ENCODE peak calls at places on chromosomes 6 and 20, in seven cellular contexts. W, C, F, P, R, I and N are unnamed samples.

GRCh38 chr6:127459231-127459641 is at the start of gene KIAA0408:
- DNase-seq in R (no peak), C (peak; percentile 33), F (no peak), W (no peak), I (no peak), P (peak; percentile 45), N (no peak)

GRCh38 chr6:41768545-41769308 is 11.0 kb downstream of the FRS3 start:
- DNase-seq in P (no peak), I (no peak), W (no peak), R (no peak), C (no peak), F (no peak), N (no peak)

GRCh38 chr20:40286991-40287531 is 402.0 kb downstream of the MAFB start:
- DNase-seq in F (no peak), P (peak; percentile 32), I (no peak), W (no peak), R (peak; percentile 90), C (no peak), N (peak; percentile 90)

GRCh38 chr6:141103246-141103645 is 1029.5 kb upstream of the GJE1 start:
- DNase-seq in R (peak; percentile 78), C (peak; percentile 41), W (no peak), P (no peak), I (no peak), F (no peak), N (peak; percentile 65)

GRCh38 chr6:53794073-53794719 is 609 bp upstream of the LRRC1 start:
- DNase-seq in C (no peak), I (no peak), R (no peak), P (peak; percentile 50), W (no peak), F (no peak), N (peak; percentile 83)

GRCh38 chr20:51760905-51761544 is 7.2 kb downstream of the ATP9A start:
- DNase-seq in F (no peak), R (no peak), W (no peak), I (no peak), P (no peak), C (no peak), N (peak; percentile 31)

GRCh38 chr6:3075522-3076113 is 7.3 kb downstream of the RIPK1 start:
- DNase-seq in P (no peak), W (no peak), R (no peak), F (no peak), C (no peak), I (no peak), N (no peak)

GRCh38 chr20:58623579-58624473 is 27.3 kb upstream of the STX16 start:
- DNase-seq in F (peak; percentile 84), P (no peak), I (no peak), W (no peak), C (no peak), R (peak; percentile 73), N (peak; percentile 86)

GRCh38 chr6:142275146-142276006 is 26.4 kb upstream of the ADGRG6 start:
- DNase-seq in F (no peak), P (no peak), C (no peak), W (no peak), R (no peak), I (no peak), N (peak; percentile 19)

GRCh38 chr6:159915397-159915796 is 24.6 kb downstream of the MAS1 start:
- DNase-seq in C (no peak), F (no peak), P (no peak), W (no peak), R (peak; percentile 82), I (no peak), N (peak; percentile 81)

GRCh38 chr20:23161968-23162696 is 76.0 kb upstream of the CD93 start:
- DNase-seq in I (no peak), P (peak; percentile 22), F (peak; percentile 70), C (peak; percentile 83), W (peak; percentile 67), R (peak; percentile 65), N (peak; percentile 91)

GRCh38 chr6:169908403-169908933 is 157.0 kb downstream of the ERMARD start:
- DNase-seq in P (no peak), F (no peak), R (no peak), I (no peak), C (no peak), W (no peak), N (no peak)

GRCh38 chr6:140867336-140867735 is 1265.4 kb upstream of the GJE1 start:
- DNase-seq in F (no peak), R (no peak), W (no peak), P (no peak), C (no peak), I (no peak), N (no peak)

GRCh38 chr6:41257369-41258195 is 28.9 kb downstream of the TREM1 start:
- DNase-seq in C (peak; percentile 4), F (peak; percentile 49), W (peak; percentile 34), I (no peak), R (no peak), P (peak; percentile 70), N (peak; percentile 13)

GRCh38 chr6:21003780-21004541 is 469.7 kb downstream of the CDKAL1 start:
- DNase-seq in I (no peak), R (no peak), F (peak; percentile 55), W (peak; percentile 69), P (peak; percentile 5), C (no peak), N (peak; percentile 65)

GRCh38 chr6:46491201-46491788 is at the start of gene RCAN2:
- DNase-seq in I (no peak), W (peak; percentile 18), R (no peak), C (peak; percentile 50), P (peak; percentile 59), F (no peak), N (no peak)

GRCh38 chr6:34070315-34071110 is 75.4 kb downstream of the GRM4 start:
- DNase-seq in F (no peak), C (no peak), W (no peak), I (no peak), R (no peak), P (no peak), N (no peak)

GRCh38 chr20:37389844-37390275 is 43.9 kb downstream of the SRC start:
- DNase-seq in R (no peak), I (no peak), F (no peak), C (no peak), P (no peak), W (no peak), N (no peak)

GRCh38 chr6:100979269-100979668 is 98.1 kb upstream of the ASCC3 start:
- DNase-seq in F (no peak), C (no peak), I (no peak), R (no peak), P (no peak), W (no peak), N (no peak)

GRCh38 chr6:26268659-26269402 is 96.2 kb upstream of the BTN3A2 start:
- DNase-seq in F (no peak), P (no peak), C (no peak), W (no peak), R (no peak), I (no peak), N (peak; percentile 87)

GRCh38 chr6:163814494-163815364 is 400.2 kb downstream of the QKI start:
- DNase-seq in W (no peak), P (no peak), C (no peak), R (no peak), I (no peak), F (peak; percentile 17), N (peak; percentile 46)

GRCh38 chr6:105793132-105793531 is 293.0 kb upstream of the PRDM1 start:
- DNase-seq in F (no peak), I (no peak), C (no peak), R (no peak), P (no peak), W (no peak), N (no peak)

GRCh38 chr6:150866147-150867073 is 908 bp downstream of the MTHFD1L start:
- DNase-seq in F (no peak), W (peak; percentile 80), P (peak; percentile 71), R (peak; percentile 16), I (peak; percentile 34), C (peak; percentile 78), N (peak; percentile 72)

GRCh38 chr6:145372671-145373123 is 362.6 kb downstream of the EPM2A start:
- DNase-seq in I (no peak), P (no peak), R (no peak), W (no peak), C (no peak), F (peak; percentile 2), N (peak; percentile 10)

GRCh38 chr20:34037121-34037520 is 43.4 kb downstream of the RALY start:
- DNase-seq in F (no peak), I (no peak), C (no peak), W (no peak), R (no peak), P (no peak), N (no peak)

GRCh38 chr20:4047614-4048013 is 32.3 kb upstream of the RNF24 start:
- DNase-seq in F (no peak), P (no peak), C (no peak), I (no peak), W (no peak), R (no peak), N (no peak)

GRCh38 chr6:17478223-17478907 is 85.0 kb downstream of the CAP2 start:
- DNase-seq in W (no peak), R (no peak), P (no peak), C (no peak), F (no peak), I (no peak), N (no peak)

GRCh38 chr6:53287336-53288225 is 61.2 kb downstream of the ELOVL5 start:
- DNase-seq in F (no peak), W (no peak), R (no peak), P (no peak), I (no peak), C (no peak), N (no peak)